ENCODE peak calls at places on chromosome 16, in five cellular contexts. N is right atrium auricular region, V is WERI-Rb-1, L is astrocyte of the cerebellum, Q is Caco-2. F is an unnamed sample.

GRCh38 chr16:65106792-65107191 is 15.1 kb downstream of the CDH11 start:
- DNase-seq in L (no peak), V (no peak), Q (no peak), N (no peak), F (no peak)

GRCh38 chr16:55175389-55175788 is 148.6 kb upstream of the IRX6 start:
- DNase-seq in N (no peak), L (no peak), V (no peak), Q (no peak), F (no peak)

GRCh38 chr16:13873835-13874438 is 46.0 kb upstream of the ERCC4 start:
- DNase-seq in V (peak; percentile 29), Q (no peak), L (peak; percentile 9), N (no peak), F (peak; percentile 16)

GRCh38 chr16:74622005-74622404 is 15.1 kb upstream of the GLG1 start:
- DNase-seq in Q (peak; percentile 4), L (no peak), V (peak; percentile 46), N (no peak), F (no peak)

GRCh38 chr16:55370762-55371482 is 46.9 kb downstream of the IRX6 start:
- DNase-seq in V (peak; percentile 80), L (peak; percentile 23), N (peak; percentile 84), Q (peak; percentile 68), F (no peak)

GRCh38 chr16:46555981-46556380 is 65.2 kb downstream of the SHCBP1 start:
- DNase-seq in L (no peak), N (no peak), Q (no peak), V (no peak), F (no peak)

GRCh38 chr16:79519448-79519847 is 81.1 kb downstream of the MAF start:
- DNase-seq in N (no peak), V (no peak), L (no peak), Q (no peak), F (no peak)

GRCh38 chr16:70738083-70738977 is 52.5 kb upstream of the MTSS2 start:
- DNase-seq in V (peak; percentile 81), L (no peak), N (no peak), Q (no peak), F (peak; percentile 53)

GRCh38 chr16:30896203-30896889 is at the start of gene CTF1:
- DNase-seq in L (peak; percentile 36), N (peak; percentile 79), Q (peak; percentile 88), V (no peak), F (peak; percentile 52)

GRCh38 chr16:46733319-46733830 is 14.8 kb downstream of the MYLK3 start:
- DNase-seq in L (no peak), N (no peak), V (no peak), Q (no peak), F (no peak)

GRCh38 chr16:57609541-57610401 is 18.7 kb upstream of the ADGRG1 start:
- DNase-seq in L (no peak), N (no peak), V (no peak), Q (no peak), F (no peak)

GRCh38 chr16:74868501-74868900 is 93.9 kb upstream of the FA2H start:
- DNase-seq in V (no peak), N (no peak), L (no peak), Q (no peak), F (no peak)

GRCh38 chr16:79296491-79296890 is 304.0 kb downstream of the MAF start:
- DNase-seq in Q (no peak), N (no peak), V (no peak), L (no peak), F (no peak)

DNA sequence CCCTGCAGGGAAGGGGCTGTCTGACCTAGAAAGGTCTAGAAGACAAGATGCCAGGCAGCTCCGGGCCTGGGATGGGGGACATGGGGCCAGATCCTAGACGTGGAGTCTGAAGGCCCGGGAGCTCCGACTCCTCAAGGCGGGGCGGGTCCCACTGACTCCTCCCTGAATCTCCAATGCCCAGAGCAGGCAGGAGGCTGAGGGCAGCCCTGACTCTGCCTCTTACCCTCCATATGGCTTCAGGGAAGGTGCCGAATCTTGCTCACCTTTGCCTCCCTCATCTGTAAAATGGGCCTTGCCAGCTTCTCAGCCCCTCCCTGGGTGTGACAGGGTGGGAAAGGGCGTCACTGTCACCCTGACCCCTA is 14.8 kb downstream of the VASN start:
- DNase-seq in V (no peak), N (no peak), Q (no peak), L (no peak), F (no peak)
- TF ChIP-seq CTCF in V (no peak), N (no peak), Q (no peak), L (no peak), F (no peak)

DNA sequence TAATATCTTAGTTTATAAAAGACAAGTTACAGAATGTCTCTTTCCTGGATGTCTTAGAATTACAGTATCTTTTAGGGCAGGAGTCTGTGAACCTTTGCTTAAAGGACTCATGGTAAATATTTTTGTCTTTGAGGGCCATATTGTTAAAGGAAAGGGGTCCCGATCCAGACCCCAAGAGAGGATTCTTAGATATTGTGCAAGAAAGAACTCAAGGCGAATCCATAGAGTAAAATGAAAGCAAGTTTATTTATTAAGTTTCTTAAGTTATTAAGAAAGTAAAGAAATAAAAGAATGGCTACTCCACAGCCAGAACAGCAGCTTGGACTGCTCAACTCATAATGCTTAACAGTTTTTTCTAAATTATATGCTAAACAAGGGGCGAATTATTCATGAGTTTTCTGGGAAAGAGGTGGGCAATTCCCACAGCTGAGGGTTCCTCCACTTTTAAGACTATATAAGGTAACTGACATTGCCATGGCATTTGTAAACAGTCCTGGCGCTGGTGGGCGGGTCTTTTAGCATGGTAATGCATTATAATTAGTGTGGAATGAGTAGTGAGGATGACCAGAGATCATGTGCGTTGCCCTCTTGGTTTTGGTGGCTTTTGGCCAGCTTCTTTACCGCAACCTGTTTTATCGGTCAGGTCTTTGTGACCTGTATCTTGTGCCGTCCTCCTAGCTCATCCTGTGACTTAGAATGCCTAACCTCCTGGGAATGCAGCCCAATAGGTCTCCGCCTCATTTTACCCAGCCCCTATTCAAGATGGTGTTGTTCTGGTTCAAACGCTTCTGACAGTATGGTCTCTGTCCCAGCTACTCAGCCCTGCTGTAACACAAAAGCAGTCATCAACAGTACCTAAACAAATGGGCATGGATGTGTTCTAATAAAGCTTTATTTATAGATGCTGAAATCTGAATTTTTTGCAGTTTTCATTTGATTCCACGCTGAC is 53.2 kb downstream of the BMERB1 start:
- DNase-seq in N (no peak), V (no peak), L (no peak), Q (no peak), F (no peak)
- TF ChIP-seq CTCF in N (no peak), V (no peak), L (no peak), Q (no peak), F (no peak)

GRCh38 chr16:81053761-81054160 is 18.1 kb downstream of the ATMIN start:
- DNase-seq in Q (no peak), L (no peak), N (no peak), V (no peak), F (no peak)
- TF ChIP-seq CTCF in Q (no peak), L (no peak), N (no peak), V (no peak), F (no peak)

GRCh38 chr16:1823821-1824220 is 2.8 kb downstream of the HAGH start:
- DNase-seq in Q (peak; percentile 54), N (no peak), L (no peak), V (peak; percentile 72), F (peak; percentile 60)
- TF ChIP-seq CTCF in Q (no peak), N (no peak), L (no peak), V (peak; percentile 59), F (no peak)

GRCh38 chr16:50604065-50604418 is 55.8 kb downstream of the NKD1 start:
- DNase-seq in N (no peak), L (no peak), V (no peak), Q (no peak), F (no peak)
- TF ChIP-seq CTCF in N (no peak), L (no peak), V (no peak), Q (no peak), F (no peak)

GRCh38 chr16:67284699-67285646 is 5.6 kb downstream of the PLEKHG4 start:
- DNase-seq in N (no peak), L (no peak), Q (no peak), V (peak; percentile 60), F (peak; percentile 86)
- TF ChIP-seq CTCF in N (peak; percentile 43), L (peak; percentile 64), Q (no peak), V (peak; percentile 74), F (peak; percentile 85)

DNA sequence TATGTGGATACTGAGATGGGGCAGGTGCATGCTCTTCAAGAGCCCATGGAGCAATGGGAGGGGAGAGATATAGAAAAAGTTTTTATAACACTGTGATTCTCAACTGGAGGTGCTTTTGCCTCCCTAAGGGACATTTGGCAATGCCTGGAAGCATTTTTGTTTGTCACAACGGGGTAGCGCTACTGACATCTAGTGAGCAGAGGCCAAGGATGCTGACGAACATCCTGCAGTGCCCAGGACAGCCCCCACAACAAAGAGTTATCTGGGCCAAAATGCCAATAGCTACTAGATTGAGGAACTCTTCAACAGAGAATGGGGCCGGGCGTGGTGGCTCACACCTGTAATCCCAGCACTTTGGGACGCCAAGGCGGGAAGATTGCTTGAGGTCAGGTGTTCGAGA is 67.2 kb upstream of the CLEC3A start:
- DNase-seq in L (no peak), Q (no peak), V (peak; percentile 13), N (no peak), F (no peak)
- TF ChIP-seq CTCF in L (no peak), Q (no peak), V (peak; percentile 21), N (no peak), F (no peak)

DNA sequence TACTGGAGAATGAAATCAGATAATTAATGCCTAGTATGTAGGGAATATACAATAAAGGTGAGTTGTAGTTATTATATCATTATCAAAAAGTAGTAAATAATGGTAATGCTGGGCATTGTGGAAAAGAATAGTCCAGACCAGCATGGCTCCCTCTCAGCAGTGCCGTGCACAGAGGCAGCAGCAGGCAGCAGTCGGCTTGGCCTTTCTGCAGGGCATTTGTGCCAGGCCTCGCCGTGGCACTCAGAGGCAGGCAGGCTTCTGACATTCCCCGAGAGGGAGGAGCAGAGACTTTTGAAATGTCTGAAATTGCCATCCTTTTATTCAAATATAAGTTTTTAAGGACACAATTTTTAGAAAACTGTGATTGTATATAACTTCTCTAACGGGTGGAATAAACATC is 15.0 kb downstream of the KIAA0513 start:
- DNase-seq in Q (no peak), V (no peak), N (no peak), L (no peak), F (no peak)
- TF ChIP-seq CTCF in Q (no peak), V (no peak), N (no peak), L (no peak), F (no peak)

GRCh38 chr16:84465154-84465553 is 39.3 kb downstream of the MEAK7 start:
- DNase-seq in Q (peak; percentile 16), L (no peak), N (no peak), V (no peak), F (no peak)
- TF ChIP-seq CTCF in Q (no peak), L (no peak), N (no peak), V (no peak), F (no peak)

GRCh38 chr16:23185661-23186060 is 3.1 kb downstream of the SCNN1G start:
- DNase-seq in N (no peak), Q (no peak), L (no peak), V (no peak), F (no peak)
- TF ChIP-seq CTCF in N (no peak), Q (no peak), L (no peak), V (no peak), F (no peak)

F was measured in Calu3.